ENCODE peak calls at places on chromosomes 6 and 20, in six cellular contexts. One of them, this sample, is unnamed.

GRCh38 chr20:20699917-20700316 is 12.5 kb downstream of the RALGAPA2 start:
- DNase-seq in T-helper 17 cell: no peak
- DNase-seq in CD4-positive, alpha-beta T cell: no peak
- DNase-seq in occipital lobe: no peak
- DNase-seq in SK-N-SH: no peak
- DNase-seq in HS-27A: no peak
- DNase-seq in this sample: no peak

GRCh38 chr6:39335780-39336541 is 13.5 kb upstream of the KCNK16 start:
- DNase-seq in T-helper 17 cell: no peak
- DNase-seq in CD4-positive, alpha-beta T cell: no peak
- DNase-seq in occipital lobe: no peak
- DNase-seq in SK-N-SH: no peak
- DNase-seq in HS-27A: no peak
- DNase-seq in this sample: peak

GRCh38 chr6:28764014-28764723 is 159.6 kb downstream of the TRIM27 start:
- DNase-seq in T-helper 17 cell: no peak
- DNase-seq in CD4-positive, alpha-beta T cell: no peak
- DNase-seq in occipital lobe: no peak
- DNase-seq in SK-N-SH: no peak
- DNase-seq in HS-27A: no peak
- DNase-seq in this sample: no peak

GRCh38 chr6:117233146-117233545 is 32.2 kb upstream of the VGLL2 start:
- DNase-seq in T-helper 17 cell: no peak
- DNase-seq in CD4-positive, alpha-beta T cell: no peak
- DNase-seq in occipital lobe: no peak
- DNase-seq in SK-N-SH: no peak
- DNase-seq in HS-27A: no peak
- DNase-seq in this sample: no peak

GRCh38 chr6:37936909-37937308 is 117.4 kb downstream of the ZFAND3 start:
- DNase-seq in T-helper 17 cell: no peak
- DNase-seq in CD4-positive, alpha-beta T cell: no peak
- DNase-seq in occipital lobe: no peak
- DNase-seq in SK-N-SH: no peak
- DNase-seq in HS-27A: no peak
- DNase-seq in this sample: no peak

GRCh38 chr6:2448826-2449571 is 203.6 kb upstream of the GMDS start:
- DNase-seq in T-helper 17 cell: no peak
- DNase-seq in CD4-positive, alpha-beta T cell: no peak
- DNase-seq in occipital lobe: no peak
- DNase-seq in SK-N-SH: peak
- DNase-seq in HS-27A: no peak
- DNase-seq in this sample: peak

GRCh38 chr20:64003970-64004725 is 23.2 kb downstream of the PRPF6 start:
- DNase-seq in T-helper 17 cell: no peak
- DNase-seq in CD4-positive, alpha-beta T cell: no peak
- DNase-seq in occipital lobe: no peak
- DNase-seq in SK-N-SH: no peak
- DNase-seq in HS-27A: no peak
- DNase-seq in this sample: no peak

GRCh38 chr6:42742116-42742894 is 3.6 kb downstream of the TBCC start:
- DNase-seq in T-helper 17 cell: no peak
- DNase-seq in CD4-positive, alpha-beta T cell: no peak
- DNase-seq in occipital lobe: no peak
- DNase-seq in SK-N-SH: peak
- DNase-seq in HS-27A: no peak
- DNase-seq in this sample: peak

GRCh38 chr6:68038815-68039408 is 596.2 kb upstream of the ADGRB3 start:
- DNase-seq in T-helper 17 cell: no peak
- DNase-seq in CD4-positive, alpha-beta T cell: no peak
- DNase-seq in occipital lobe: no peak
- DNase-seq in SK-N-SH: no peak
- DNase-seq in HS-27A: no peak
- DNase-seq in this sample: no peak

GRCh38 chr6:139973602-139974373 is 599.3 kb upstream of the CITED2 start:
- DNase-seq in T-helper 17 cell: no peak
- DNase-seq in CD4-positive, alpha-beta T cell: no peak
- DNase-seq in occipital lobe: no peak
- DNase-seq in SK-N-SH: no peak
- DNase-seq in HS-27A: no peak
- DNase-seq in this sample: peak

GRCh38 chr6:75602897-75603395 is 1.3 kb downstream of the SENP6 start:
- DNase-seq in T-helper 17 cell: no peak
- DNase-seq in CD4-positive, alpha-beta T cell: no peak
- DNase-seq in occipital lobe: no peak
- DNase-seq in SK-N-SH: no peak
- DNase-seq in HS-27A: no peak
- DNase-seq in this sample: no peak